ENCODE peak calls at places on chromosomes 16 and 17, in six cellular contexts. S is cardiac fibroblast, B is breast epithelium, R is testis, T is tibial nerve, Q is epithelial cell of proximal tubule. C is an unnamed sample.
A peak's percentile ranks its signal among the peaks of the same experiment; 100 is the strongest.

GRCh38 chr16:4477966-4478365 is 1.8 kb downstream of the HMOX2 start:
- DNase-seq in S (peak; percentile 84), B (no peak), R (no peak), T (no peak), Q (peak; percentile 68), C (peak; percentile 53)

GRCh38 chr16:64478258-64478906 is 643.5 kb downstream of the CDH11 start:
- DNase-seq in S (peak; percentile 82), B (no peak), R (no peak), T (no peak), Q (no peak), C (peak; percentile 85)

GRCh38 chr17:67542219-67543114 is 165.4 kb downstream of the PITPNC1 start:
- DNase-seq in S (no peak), B (no peak), R (no peak), T (no peak), Q (no peak), C (no peak)

GRCh38 chr17:29384901-29385300 is 5.3 kb upstream of the TAOK1 start:
- DNase-seq in S (peak; percentile 21), B (no peak), R (no peak), T (no peak), Q (no peak), C (no peak)

GRCh38 chr16:6753553-6753952 is 579.1 kb upstream of the RBFOX1 start:
- DNase-seq in S (no peak), B (no peak), R (no peak), T (no peak), Q (no peak), C (no peak)

GRCh38 chr17:53336281-53336680 is 486.4 kb upstream of the KIF2B start:
- DNase-seq in S (peak; percentile 1), B (no peak), R (no peak), T (no peak), Q (no peak), C (no peak)

GRCh38 chr17:16942141-16943031 is 29.5 kb downstream of the TNFRSF13B start:
- DNase-seq in S (peak; percentile 23), B (peak; percentile 38), R (no peak), T (no peak), Q (no peak), C (no peak)

GRCh38 chr17:4215882-4216411 is 47.8 kb downstream of the ANKFY1 start:
- DNase-seq in S (peak; percentile 43), B (no peak), R (no peak), T (no peak), Q (no peak), C (no peak)

GRCh38 chr16:52925143-52925542 is 127.6 kb downstream of the CHD9NB start:
- DNase-seq in S (no peak), B (no peak), R (no peak), T (no peak), Q (no peak), C (no peak)

GRCh38 chr17:35345926-35346771 is 27.3 kb downstream of the SLFN11 start:
- DNase-seq in S (peak; percentile 59), B (no peak), R (peak; percentile 30), T (peak; percentile 31), Q (no peak), C (peak; percentile 52)

GRCh38 chr16:65763640-65764305 is 602.7 kb upstream of the CDH5 start:
- DNase-seq in S (no peak), B (no peak), R (no peak), T (no peak), Q (no peak), C (no peak)

GRCh38 chr16:85028638-85029412 is 1.2 kb downstream of the KIAA0513 start:
- DNase-seq in S (peak; percentile 80), B (no peak), R (peak; percentile 49), T (no peak), Q (no peak), C (peak; percentile 46)

GRCh38 chr16:89573826-89574680 is 1.5 kb upstream of the CPNE7 start:
- DNase-seq in S (no peak), B (no peak), R (no peak), T (no peak), Q (no peak), C (no peak)

GRCh38 chr16:74297296-74297665 is 667 bp downstream of the PSMD7 start:
- DNase-seq in S (peak; percentile 37), B (no peak), R (no peak), T (no peak), Q (no peak), C (peak; percentile 14)

GRCh38 chr17:7133424-7133823 is 18.8 kb upstream of the ASGR2 start:
- DNase-seq in S (peak; percentile 14), B (no peak), R (no peak), T (no peak), Q (no peak), C (no peak)

GRCh38 chr17:67139784-67140665 is 95.7 kb downstream of the CACNG1 start:
- DNase-seq in S (peak; percentile 68), B (no peak), R (peak; percentile 36), T (no peak), Q (no peak), C (peak; percentile 30)

GRCh38 chr16:3637371-3637923 is 17.0 kb upstream of the DNASE1 start:
- DNase-seq in S (peak; percentile 9), B (no peak), R (no peak), T (no peak), Q (no peak), C (peak; percentile 28)

GRCh38 chr16:47511882-47512281 is 50.8 kb downstream of the PHKB start:
- DNase-seq in S (no peak), B (no peak), R (no peak), T (no peak), Q (no peak), C (no peak)

GRCh38 chr17:40443196-40443987 is at the start of gene IGFBP4:
- DNase-seq in S (peak; percentile 70), B (peak; percentile 81), R (peak; percentile 79), T (peak; percentile 82), Q (no peak), C (peak; percentile 77)

GRCh38 chr17:37220609-37220953 is 155.2 kb upstream of the C17orf78 start:
- DNase-seq in S (peak; percentile 49), B (no peak), R (peak; percentile 46), T (no peak), Q (no peak), C (peak; percentile 39)

GRCh38 chr17:44905006-44906000 is 6.1 kb upstream of the EFTUD2 start:
- DNase-seq in S (no peak), B (no peak), R (no peak), T (no peak), Q (no peak), C (peak; percentile 31)

GRCh38 chr16:57637424-57637823 is 9.0 kb downstream of the ADGRG1 start:
- DNase-seq in S (no peak), B (no peak), R (no peak), T (peak; percentile 39), Q (no peak), C (no peak)

GRCh38 chr16:57637020-57637419 is 8.6 kb downstream of the ADGRG1 start:
- DNase-seq in S (peak; percentile 48), B (no peak), R (no peak), T (no peak), Q (no peak), C (no peak)

GRCh38 chr16:57637965-57638364 is 9.5 kb downstream of the ADGRG1 start:
- DNase-seq in S (no peak), B (no peak), R (no peak), T (no peak), Q (no peak), C (no peak)

GRCh38 chr16:57635266-57636097 is 7.1 kb downstream of the ADGRG1 start:
- DNase-seq in S (no peak), B (no peak), R (no peak), T (no peak), Q (no peak), C (no peak)

DNA sequence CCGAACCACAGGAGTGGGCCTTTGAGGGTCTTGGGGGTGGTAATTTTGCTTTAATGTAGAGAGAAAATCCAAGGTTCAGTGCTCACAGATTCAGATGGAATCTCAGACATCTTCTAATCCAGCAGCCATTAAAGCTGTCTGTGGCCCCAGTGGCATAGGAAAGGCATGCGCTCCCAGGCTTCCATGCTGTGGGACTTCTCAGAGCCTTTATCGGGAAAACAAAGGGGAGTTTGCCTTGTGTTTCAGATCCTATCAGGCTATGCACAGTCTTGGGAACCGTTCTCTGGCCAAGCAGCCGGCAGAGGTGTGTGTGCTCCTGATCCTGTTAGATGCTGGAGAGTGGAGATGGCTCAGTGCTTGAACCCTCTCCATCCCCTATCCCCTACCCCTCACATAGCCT is 7.8 kb downstream of the ADGRG1 start:
- DNase-seq in S (no peak), B (no peak), R (no peak), T (no peak), Q (no peak), C (no peak)
- TF ChIP-seq CTCF in S (no peak), B (no peak), R (no peak), T (no peak), Q (no peak), C (no peak)

DNA sequence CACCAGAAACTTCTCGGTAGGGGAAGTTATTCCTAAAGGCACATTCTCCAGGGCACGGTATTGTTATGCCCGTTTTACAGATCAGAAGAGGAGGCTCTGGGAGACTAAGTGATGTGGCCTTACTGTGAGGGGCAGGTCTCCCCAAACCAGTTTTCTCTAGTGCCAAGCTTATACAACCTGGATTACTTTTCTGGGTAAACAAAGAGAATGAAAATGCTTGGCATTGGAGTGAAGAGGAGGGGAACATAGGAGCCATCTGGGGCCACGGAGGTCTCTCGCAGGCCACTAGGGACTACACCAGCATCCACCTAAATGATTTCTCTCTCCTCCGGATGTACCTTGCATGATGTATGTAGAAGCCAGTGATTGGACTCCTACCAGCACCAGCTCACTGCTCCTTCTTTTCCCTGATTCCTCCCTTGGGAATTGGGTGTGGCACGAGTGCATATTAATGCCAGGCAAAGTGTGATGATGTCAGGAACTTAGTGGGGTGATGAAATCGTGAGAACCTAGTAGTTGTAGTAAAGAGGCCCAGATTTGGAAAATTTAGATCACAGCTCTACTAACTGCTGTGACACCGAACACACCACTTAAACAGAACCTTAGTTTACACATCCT is 687 bp downstream of the TOM1L1 start:
- DNase-seq in S (peak; percentile 66), B (no peak), R (no peak), T (no peak), Q (no peak), C (peak; percentile 66)
- H3K4me3 ChIP-seq in S (peak overlapping the region; percentile 74), B (peak overlapping the region; percentile 62), R (peak overlapping the region; percentile 58), T (peak overlapping the region; percentile 23), Q (no peak overlapping the region), C (peak overlapping the region; percentile 77)

DNA sequence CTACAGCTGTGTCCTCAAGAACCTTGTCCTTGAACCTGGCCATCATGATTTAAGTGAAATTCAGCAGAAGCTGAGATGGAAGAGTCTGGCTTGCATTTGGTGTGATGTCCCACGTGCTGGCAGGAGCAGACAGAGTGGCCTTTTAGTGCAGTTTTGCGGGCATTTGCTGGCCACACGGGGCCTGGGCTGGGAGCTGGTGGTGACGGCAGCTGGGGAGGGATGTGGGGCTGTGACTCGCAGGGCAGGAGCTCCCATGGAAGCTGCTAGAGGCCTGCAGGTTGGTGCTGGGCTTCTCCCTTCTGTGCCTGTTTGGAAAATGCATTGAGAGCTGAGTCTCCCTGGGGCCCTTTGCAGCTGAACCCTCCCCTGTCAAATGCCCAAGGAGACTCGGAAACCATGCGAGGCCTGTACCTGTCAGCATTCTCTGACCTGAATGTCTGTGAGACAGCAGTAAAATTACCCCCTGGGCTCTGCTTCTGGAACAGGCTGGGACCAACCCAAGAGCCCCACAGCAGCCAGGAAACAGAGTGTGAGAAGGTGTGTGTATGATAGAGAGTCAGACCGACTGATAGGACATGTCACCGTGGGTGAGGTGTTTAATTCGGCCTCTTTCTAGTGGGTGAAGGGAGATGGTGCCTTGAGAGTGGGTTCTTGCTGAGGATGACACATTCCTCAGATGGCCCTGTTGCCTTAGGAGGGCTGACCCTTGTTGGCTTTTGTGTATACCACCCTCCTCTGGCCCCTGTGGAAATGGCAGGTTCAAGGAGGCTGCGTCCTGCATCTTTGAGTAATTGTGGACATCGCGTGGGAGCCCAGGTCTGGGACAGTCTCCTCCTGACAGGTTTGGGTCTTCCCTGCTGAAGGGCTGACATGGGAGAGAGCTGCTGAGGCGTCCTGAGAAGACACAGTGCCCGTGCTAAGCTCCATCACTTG is 145.5 kb downstream of the MSI2 start:
- DNase-seq in S (no peak), B (no peak), R (no peak), T (no peak), Q (no peak), C (no peak)
- TF ChIP-seq CTCF in S (no peak), B (no peak), R (no peak), T (no peak), Q (peak; percentile 37), C (no peak)

GRCh38 chr16:78505544-78506371 is 406.3 kb downstream of the WWOX start:
- DNase-seq in S (peak; percentile 1), B (peak; percentile 56), R (peak; percentile 86), T (peak; percentile 35), Q (peak; percentile 42), C (peak; percentile 23)
- H3K4me3 ChIP-seq in S (no peak overlapping the region), B (peak overlapping the region; percentile 42), R (no peak overlapping the region), T (peak overlapping the region; percentile 16), Q (peak overlapping the region; percentile 51), C (peak overlapping the region; percentile 37)